ENCODE peak calls at places on chromosomes 2 and 18, in seven cellular contexts. S is CD4-positive, CD25-positive, alpha-beta regulatory T cell; J is left lung; T is HCT116; R is cardiac muscle cell; U is transverse colon; O is CD8-positive, alpha-beta T cell. I is an unnamed sample.
A peak's percentile ranks its signal among the peaks of the same experiment; 100 is the strongest.

GRCh38 chr2:39593439-39594393 is 72.0 kb upstream of the TMEM178A start:
- DNase-seq in S (peak; percentile 22), J (no peak), T (peak; percentile 12), R (peak; percentile 61), U (no peak), O (no peak), I (peak; percentile 46)

GRCh38 chr2:2331905-2332280 is 818 bp upstream of the MYT1L start:
- DNase-seq in S (no peak), J (no peak), T (no peak), R (peak; percentile 5), U (no peak), O (no peak), I (no peak)

GRCh38 chr2:80896576-80896975 is 592.0 kb upstream of the LRRTM1 start:
- DNase-seq in S (no peak), J (no peak), T (no peak), R (peak; percentile 5), U (no peak), O (no peak), I (no peak)

GRCh38 chr2:201148434-201148833 is 32.5 kb downstream of the CFLAR start:
- DNase-seq in S (no peak), J (no peak), T (no peak), R (no peak), U (no peak), O (no peak), I (no peak)

GRCh38 chr18:42480521-42480920 is 525.5 kb downstream of the PIK3C3 start:
- DNase-seq in S (no peak), J (no peak), T (no peak), R (no peak), U (no peak), O (no peak), I (no peak)

GRCh38 chr18:13800505-13801259 is 23.3 kb upstream of the MC5R start:
- DNase-seq in S (peak; percentile 68), J (peak; percentile 73), T (peak; percentile 55), R (peak; percentile 82), U (peak; percentile 79), O (peak; percentile 22), I (peak; percentile 85)

GRCh38 chr18:21281611-21282010 is 39.6 kb downstream of the GREB1L start:
- DNase-seq in S (no peak), J (no peak), T (no peak), R (no peak), U (no peak), O (no peak), I (no peak)

GRCh38 chr2:218398437-218399390 is 954 bp upstream of the CTDSP1 start:
- DNase-seq in S (peak; percentile 86), J (peak; percentile 87), T (peak; percentile 37), R (peak; percentile 88), U (peak; percentile 87), O (peak; percentile 66), I (peak; percentile 90)

GRCh38 chr2:48397846-48398245 is 132.1 kb upstream of the STON1 start:
- DNase-seq in S (no peak), J (no peak), T (no peak), R (peak; percentile 59), U (no peak), O (no peak), I (no peak)

GRCh38 chr18:22348521-22349316 is 69.0 kb downstream of the CTAGE1 start:
- DNase-seq in S (no peak), J (peak; percentile 57), T (no peak), R (peak; percentile 68), U (peak; percentile 75), O (peak; percentile 29), I (peak; percentile 86)
- H3K4me3 ChIP-seq in S (no peak overlapping the region), J (peak overlapping the region; percentile 33), T (peak overlapping the region; percentile 54), R (peak overlapping the region; percentile 47), U (peak overlapping the region; percentile 28), O (peak overlapping the region; percentile 56), I (peak overlapping the region; percentile 26)

GRCh38 chr2:29325544-29325943 is 210.3 kb downstream of the CLIP4 start:
- DNase-seq in S (no peak), J (no peak), T (no peak), R (no peak), U (no peak), O (no peak), I (no peak)

GRCh38 chr2:29323961-29324360 is 208.7 kb downstream of the CLIP4 start:
- DNase-seq in S (no peak), J (no peak), T (no peak), R (no peak), U (no peak), O (no peak), I (no peak)

GRCh38 chr2:29323301-29323700 is 208.1 kb downstream of the CLIP4 start:
- DNase-seq in S (no peak), J (no peak), T (no peak), R (no peak), U (no peak), O (no peak), I (no peak)

GRCh38 chr2:29317801-29318485 is 202.7 kb downstream of the CLIP4 start:
- DNase-seq in S (no peak), J (no peak), T (no peak), R (no peak), U (no peak), O (no peak), I (no peak)

GRCh38 chr2:29322011-29322410 is 206.8 kb downstream of the CLIP4 start:
- DNase-seq in S (no peak), J (no peak), T (no peak), R (no peak), U (no peak), O (no peak), I (no peak)
- H3K27ac ChIP-seq in S (no peak overlapping the region), J (no peak overlapping the region), T (no peak overlapping the region), R (no peak overlapping the region), U (no peak overlapping the region), O (no peak overlapping the region), I (no peak overlapping the region)

GRCh38 chr2:241135737-241136136 is 13.5 kb downstream of the PASK start:
- DNase-seq in S (no peak), J (no peak), T (no peak), R (no peak), U (peak; percentile 82), O (no peak), I (peak; percentile 50)
- H3K9me3 ChIP-seq in S (no peaks in the 10 kb centered on the region), J (no peaks in the 10 kb centered on the region), T (no peaks in the 10 kb centered on the region), R (no peaks in the 10 kb centered on the region), U (no peaks in the 10 kb centered on the region), O (no peaks in the 10 kb centered on the region), I (no peaks in the 10 kb centered on the region)

GRCh38 chr18:35526476-35527120 is 28.8 kb upstream of the INO80C start:
- DNase-seq in S (no peak), J (no peak), T (no peak), R (peak; percentile 32), U (peak; percentile 18), O (no peak), I (peak; percentile 72)
- H3K4me3 ChIP-seq in S (no peak overlapping the region), J (no peak overlapping the region), T (no peak overlapping the region), R (no peak overlapping the region), U (no peak overlapping the region), O (no peak overlapping the region), I (peak overlapping the region; percentile 15)

GRCh38 chr2:238645716-238646115 is 202.2 kb upstream of the TWIST2 start:
- DNase-seq in S (no peak), J (no peak), T (no peak), R (no peak), U (no peak), O (no peak), I (no peak)
- H3K27ac ChIP-seq in S (no peak overlapping the region), J (no peak overlapping the region), T (no peak overlapping the region), R (no peak overlapping the region), U (no peak overlapping the region), O (no peak overlapping the region), I (no peak overlapping the region)

GRCh38 chr2:64014628-64015027 is 4.6 kb downstream of the VPS54 start:
- DNase-seq in S (no peak), J (no peak), T (no peak), R (no peak), U (no peak), O (no peak), I (no peak)
- H3K9me3 ChIP-seq in S (no peaks in the 10 kb centered on the region), J (no peaks in the 10 kb centered on the region), T (no peaks in the 10 kb centered on the region), R (no peaks in the 10 kb centered on the region), U (no peaks in the 10 kb centered on the region), O (no peaks in the 10 kb centered on the region), I (no peaks in the 10 kb centered on the region)

GRCh38 chr18:58047556-58047882 is 3.5 kb downstream of the NEDD4L start:
- DNase-seq in S (no peak), J (no peak), T (no peak), R (no peak), U (no peak), O (no peak), I (no peak)
- H3K4me3 ChIP-seq in S (no peak overlapping the region), J (no peak overlapping the region), T (no peak overlapping the region), R (no peak overlapping the region), U (no peak overlapping the region), O (no peak overlapping the region), I (no peak overlapping the region)

I was measured in right lobe of liver.